ENCODE peak calls at places on chromosomes 4 and X, in four cellular contexts. X is activated CD4-positive, CD25-positive, alpha-beta regulatory T cell treated with anti-CD3 and anti-CD28 coated beads, Interleukin-2, amount 50 U/mL, for 72 hours; K is NCI-H1092; R is ovary. A is an unnamed sample.

GRCh38 chrX:35090801-35091200 is 148.2 kb downstream of the FAM47B start:
- DNase-seq in X (no peak), K (no peak), R (no peak), A (no peak)

GRCh38 chr4:48491514-48492176 is 1.6 kb downstream of the ZAR1 start:
- DNase-seq in X (no peak), K (no peak), R (no peak), A (no peak)

GRCh38 chr4:140630246-140630645 is 61.5 kb upstream of the UCP1 start:
- DNase-seq in X (no peak), K (no peak), R (no peak), A (no peak)

GRCh38 chr4:168551945-168552695 is 55.3 kb downstream of the PALLD start:
- DNase-seq in X (no peak), K (no peak), R (no peak), A (no peak)

GRCh38 chr4:23930750-23931488 is 41.1 kb upstream of the PPARGC1A start:
- DNase-seq in X (no peak), K (no peak), R (no peak), A (peak; percentile 32)

GRCh38 chr4:3201718-3202702 is 46.9 kb upstream of the MSANTD1 start:
- DNase-seq in X (peak; percentile 68), K (no peak), R (no peak), A (no peak)

GRCh38 chrX:112642349-112642748 is 37.4 kb downstream of the LHFPL1 start:
- DNase-seq in X (no peak), K (peak; percentile 31), R (no peak), A (peak; percentile 57)

GRCh38 chrX:152231106-152231505 is 92.7 kb upstream of the MAGEA10 start:
- DNase-seq in X (no peak), K (no peak), R (no peak), A (no peak)

GRCh38 chrX:38634665-38635064 is 73.3 kb downstream of the TSPAN7 start:
- DNase-seq in X (no peak), K (no peak), R (no peak), A (no peak)

GRCh38 chr4:108965472-108966076 is 202.7 kb upstream of the ETNPPL start:
- DNase-seq in X (no peak), K (no peak), R (no peak), A (no peak)

GRCh38 chr4:87510747-87511146 is 18.4 kb downstream of the SPARCL1 start:
- DNase-seq in X (no peak), K (no peak), R (no peak), A (no peak)

GRCh38 chr4:99104153-99104552 is 15.6 kb upstream of the ADH5 start:
- DNase-seq in X (no peak), K (no peak), R (no peak), A (no peak)

GRCh38 chr4:55932489-55932888 is 16.3 kb upstream of the CEP135 start:
- DNase-seq in X (no peak), K (no peak), R (no peak), A (no peak)

GRCh38 chrX:29229802-29230201 is 642.6 kb downstream of the IL1RAPL1 start:
- DNase-seq in X (no peak), K (no peak), R (no peak), A (no peak)

GRCh38 chr4:996994-997374 is 3.8 kb upstream of the SLC26A1 start:
- DNase-seq in X (no peak), K (no peak), R (peak; percentile 19), A (no peak)

GRCh38 chrX:100600340-100600739 is 15.6 kb downstream of the TNMD start:
- DNase-seq in X (no peak), K (no peak), R (no peak), A (no peak)

GRCh38 chr4:109739547-109739946 is 9.7 kb upstream of the PLA2G12A start:
- DNase-seq in X (no peak), K (no peak), R (no peak), A (no peak)

GRCh38 chrX:37921758-37922157 is 74.4 kb upstream of the DYNLT3 start:
- DNase-seq in X (no peak), K (no peak), R (no peak), A (no peak)

GRCh38 chrX:33725556-33726232 is 406.4 kb downstream of the FAM47A start:
- DNase-seq in X (no peak), K (no peak), R (no peak), A (no peak)

GRCh38 chrX:117936162-117936561 is 180.4 kb downstream of the KLHL13 start:
- DNase-seq in X (no peak), K (no peak), R (no peak), A (no peak)

GRCh38 chr4:83219344-83219990 is 65.1 kb downstream of the COQ2 start:
- DNase-seq in X (peak; percentile 36), K (no peak), R (no peak), A (no peak)

GRCh38 chr4:7134737-7135388 is 57.5 kb upstream of the SORCS2 start:
- DNase-seq in X (no peak), K (no peak), R (peak; percentile 86), A (peak; percentile 2)

GRCh38 chrX:68532828-68533227 is 34.0 kb downstream of the YIPF6 start:
- DNase-seq in X (no peak), K (no peak), R (no peak), A (no peak)

GRCh38 chrX:49129427-49129826 is 5.9 kb upstream of the GPKOW start:
- DNase-seq in X (no peak), K (no peak), R (no peak), A (no peak)

GRCh38 chrX:12988797-12989196 is 13.9 kb downstream of the TMSB4X start:
- DNase-seq in X (no peak), K (no peak), R (no peak), A (no peak)

GRCh38 chrX:65871671-65872311 is 168.1 kb downstream of the VSIG4 start:
- DNase-seq in X (no peak), K (no peak), R (no peak), A (no peak)

GRCh38 chr4:155722816-155723499 is 35.9 kb upstream of the GUCY1B1 start:
- DNase-seq in X (no peak), K (no peak), R (no peak), A (no peak)

GRCh38 chr4:55345980-55346850 is at the start of gene SRD5A3:
- DNase-seq in X (peak; percentile 95), K (peak; percentile 78), R (peak; percentile 85), A (peak; percentile 86)

GRCh38 chr4:7419961-7420660 is 14.6 kb downstream of the PSAPL1 start:
- DNase-seq in X (peak; percentile 12), K (peak; percentile 25), R (no peak), A (no peak)

A was measured in midbrain.